ENCODE peak calls at places on chromosomes 7 and 10, in six cellular contexts. U is H9, R is IMR-90, T is mesenchymal stem cell, Y is H1, J is trophoblast cell. L is an unnamed sample. For H3K9me3, the result is how much of the 10 kb centered on the place peaks cover.

GRCh38 chr7:2894118-2894940 is 50.2 kb upstream of the GNA12 start:
- DNase-seq in U (no peak), R (no peak), T (no peak), Y (no peak), J (no peak), L (no peak)

GRCh38 chr10:31650010-31650409 is 278.6 kb downstream of the ARHGAP12 start:
- DNase-seq in U (no peak), R (peak), T (peak), Y (no peak), J (no peak), L (no peak)

GRCh38 chr7:16098585-16099179 is 322.7 kb downstream of the CRPPA start:
- DNase-seq in U (no peak), R (peak), T (peak), Y (no peak), J (no peak), L (no peak)

GRCh38 chr10:19977097-19977521 is 160.9 kb downstream of the PLXDC2 start:
- DNase-seq in U (no peak), R (peak), T (peak), Y (no peak), J (peak), L (no peak)

GRCh38 chr10:102639527-102639926 is 4.8 kb upstream of the TRIM8 start:
- DNase-seq in U (no peak), R (no peak), T (no peak), Y (no peak), J (no peak), L (no peak)

GRCh38 chr10:132232981-132233380 is 46.2 kb downstream of the DPYSL4 start:
- DNase-seq in U (no peak), R (no peak), T (no peak), Y (no peak), J (no peak), L (no peak)

GRCh38 chr7:96778263-96778662 is 68.6 kb upstream of the SEM1 start:
- DNase-seq in U (peak), R (no peak), T (no peak), Y (no peak), J (peak), L (no peak)

GRCh38 chr7:47654672-47655340 is 72.9 kb upstream of the TNS3 start:
- DNase-seq in U (no peak), R (peak), T (no peak), Y (no peak), J (no peak), L (no peak)

GRCh38 chr7:76217942-76218566 is 16.4 kb downstream of the SRRM3 start:
- DNase-seq in U (no peak), R (no peak), T (no peak), Y (no peak), J (no peak), L (no peak)

GRCh38 chr7:128422856-128423255 is 13.1 kb upstream of the IMPDH1 start:
- DNase-seq in U (no peak), R (no peak), T (no peak), Y (no peak), J (no peak), L (no peak)

GRCh38 chr10:114096864-114097263 is 53.2 kb downstream of the ADRB1 start:
- DNase-seq in U (no peak), R (no peak), T (no peak), Y (no peak), J (no peak), L (no peak)

GRCh38 chr10:68007356-68007755 is 67.7 kb downstream of the HERC4 start:
- DNase-seq in U (no peak), R (no peak), T (no peak), Y (no peak), J (peak), L (no peak)

GRCh38 chr7:8434290-8435002 is 1.0 kb downstream of the NXPH1 start:
- DNase-seq in U (peak), R (no peak), T (no peak), Y (peak), J (no peak), L (no peak)

GRCh38 chr7:12093365-12093764 is 117.7 kb upstream of the TMEM106B start:
- DNase-seq in U (no peak), R (no peak), T (no peak), Y (no peak), J (no peak), L (no peak)

GRCh38 chr10:111999205-111999914 is 184.2 kb downstream of the GPAM start:
- DNase-seq in U (peak), R (no peak), T (no peak), Y (no peak), J (no peak), L (peak)

GRCh38 chr10:79982861-79983260 is 34.0 kb upstream of the SFTPD start:
- DNase-seq in U (peak), R (no peak), T (no peak), Y (no peak), J (no peak), L (no peak)

GRCh38 chr7:92246363-92247101 is 758 bp downstream of the ANKIB1 start:
- DNase-seq in U (peak), R (peak), T (peak), Y (no peak), J (peak), L (no peak)

GRCh38 chr7:92761391-92762098 is 74.8 kb downstream of the CDK6 start:
- DNase-seq in U (no peak), R (no peak), T (peak), Y (no peak), J (no peak), L (no peak)

GRCh38 chr7:30612658-30613265 is 18.1 kb downstream of the GARS1 start:
- DNase-seq in U (no peak), R (peak), T (no peak), Y (no peak), J (no peak), L (no peak)

GRCh38 chr7:129843982-129844840 is 108.5 kb downstream of the UBE2H start:
- DNase-seq in U (no peak), R (no peak), T (no peak), Y (no peak), J (no peak), L (no peak)

GRCh38 chr7:22594020-22594419 is 94.0 kb upstream of the STEAP1B start:
- DNase-seq in U (no peak), R (no peak), T (no peak), Y (no peak), J (no peak), L (no peak)

GRCh38 chr10:31642296-31642695 is 286.3 kb downstream of the ARHGAP12 start:
- DNase-seq in U (no peak), R (no peak), T (no peak), Y (no peak), J (no peak), L (no peak)

GRCh38 chr7:129553861-129554530 is 51.7 kb downstream of the SMKR1 start:
- DNase-seq in U (no peak), R (peak), T (no peak), Y (no peak), J (no peak), L (no peak)

GRCh38 chr10:117535045-117535751 is 7.3 kb upstream of the EMX2 start:
- DNase-seq in U (peak), R (no peak), T (no peak), Y (peak), J (no peak), L (no peak)

GRCh38 chr10:112585052-112585451 is 138.0 kb downstream of the VTI1A start:
- DNase-seq in U (no peak), R (peak), T (peak), Y (no peak), J (no peak), L (no peak)

GRCh38 chr7:107836237-107837144 is 33.5 kb upstream of the SLC26A3 start:
- DNase-seq in U (no peak), R (no peak), T (no peak), Y (no peak), J (peak), L (no peak)

DNA sequence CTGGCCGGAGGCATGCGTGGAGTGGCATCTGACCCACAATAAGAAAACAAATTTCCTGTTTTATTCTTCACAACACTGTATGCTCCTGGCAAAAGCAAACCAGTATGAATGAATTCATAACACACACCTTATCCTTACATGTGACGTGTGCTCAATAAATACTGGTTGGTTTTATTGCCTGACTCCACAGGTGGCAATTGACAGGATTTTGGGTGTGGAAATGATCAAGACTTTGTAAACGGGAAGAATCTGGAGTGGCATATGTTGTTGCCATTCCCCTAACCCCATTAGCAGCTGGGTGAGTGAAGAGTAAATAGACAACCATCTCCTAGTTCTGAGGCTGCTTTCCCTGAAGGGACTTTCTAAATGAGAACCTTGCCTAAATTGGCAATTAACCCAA is 215.5 kb upstream of the AOAH start:
- DNase-seq in U (no peak), R (no peak), T (no peak), Y (no peak), J (no peak), L (no peak)
- H3K9me3 ChIP-seq in U (under half), R (under half), T (half or more), Y (under half), J (under half), L (under half)

GRCh38 chr10:73908853-73909611 is 1.9 kb upstream of the PLAU start:
- DNase-seq in U (no peak), R (peak), T (peak), Y (no peak), J (peak), L (no peak)

GRCh38 chr10:73909716-73910115 is 1.2 kb upstream of the PLAU start:
- DNase-seq in U (no peak), R (no peak), T (peak), Y (no peak), J (no peak), L (no peak)

GRCh38 chr10:73910401-73910763 is 550 bp upstream of the PLAU start:
- DNase-seq in U (no peak), R (peak), T (peak), Y (no peak), J (no peak), L (no peak)

GRCh38 chr10:73911553-73912004 is 647 bp downstream of the PLAU start:
- DNase-seq in U (no peak), R (peak), T (peak), Y (no peak), J (no peak), L (peak)

DNA sequence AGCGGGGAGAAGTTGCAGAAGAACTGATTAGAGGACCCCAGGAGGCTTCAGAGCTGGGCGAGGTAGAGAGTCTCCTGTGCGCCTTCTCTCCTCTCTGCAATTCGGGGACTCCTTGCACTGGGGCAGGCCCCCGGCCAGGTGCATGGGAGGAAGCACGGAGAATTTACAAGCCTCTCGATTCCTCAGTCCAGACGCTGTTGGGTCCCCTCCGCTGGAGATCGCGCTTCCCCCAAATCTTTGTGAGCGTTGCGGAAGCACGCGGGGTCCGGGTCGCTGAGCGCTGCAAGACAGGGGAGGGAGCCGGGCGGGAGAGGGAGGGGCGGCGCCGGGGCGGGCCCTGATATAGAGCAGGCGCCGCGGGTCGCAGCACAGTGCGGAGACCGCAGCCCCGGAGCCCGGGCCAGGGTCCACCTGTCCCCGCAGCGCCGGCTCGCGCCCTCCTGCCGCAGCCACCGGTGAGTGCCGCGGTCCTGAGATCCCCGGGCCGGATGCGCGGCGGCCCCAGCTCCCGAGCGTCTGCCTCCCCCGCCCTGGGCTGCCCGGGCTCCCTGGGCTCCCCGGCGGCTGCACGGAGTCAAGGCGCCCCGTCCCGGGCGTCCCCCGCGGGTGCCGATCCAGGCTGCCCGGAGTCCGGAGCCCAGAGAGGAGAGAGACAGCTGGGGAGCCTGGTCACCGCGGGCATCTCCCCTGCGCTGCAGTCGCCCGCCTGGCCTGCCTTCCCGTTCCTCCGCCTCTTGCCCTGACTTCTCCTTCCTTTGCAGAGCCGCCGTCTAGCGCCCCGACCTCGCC is at the start of gene PLAU:
- DNase-seq in U (peak), R (peak), T (peak), Y (peak), J (no peak), L (peak)
- H2BK120ac ChIP-seq in U (no peak), R (peak), T (peak), Y (no peak), J (peak), L (peak)

GRCh38 chr7:14085901-14086300 is 96.4 kb upstream of the ETV1 start:
- DNase-seq in U (no peak), R (no peak), T (peak), Y (no peak), J (no peak), L (no peak)

DNA sequence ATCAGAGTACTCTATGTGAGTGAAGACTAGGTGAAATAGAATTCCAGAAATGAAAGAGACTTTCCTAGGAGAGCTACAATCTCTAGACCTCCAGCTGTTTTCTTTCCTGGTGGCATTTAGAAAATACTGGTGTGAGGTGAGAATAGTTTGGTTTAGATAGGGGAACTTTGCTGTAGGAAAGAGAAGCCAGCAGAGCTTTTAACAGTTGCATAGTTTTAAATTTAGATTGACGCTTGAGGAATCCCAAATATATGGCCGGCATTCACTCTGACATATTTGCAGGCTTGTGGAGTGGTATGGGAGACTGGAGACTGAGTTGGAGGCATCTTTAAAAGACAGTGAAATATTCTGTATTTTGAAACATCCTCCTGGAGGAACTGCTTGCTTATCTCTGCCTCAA is 94.3 kb upstream of the ETV1 start:
- DNase-seq in U (no peak), R (no peak), T (no peak), Y (no peak), J (peak), L (no peak)
- H3K9me3 ChIP-seq in U (under half), R (under half), T (under half), Y (under half), J (under half), L (under half)

GRCh38 chr10:76082232-76082631 is 650.8 kb downstream of the LRMDA start:
- DNase-seq in U (no peak), R (no peak), T (no peak), Y (no peak), J (no peak), L (no peak)
- H2BK120ac ChIP-seq in U (no peak), R (no peak), T (no peak), Y (peak), J (peak), L (no peak)

GRCh38 chr7:126483972-126484371 is 768.8 kb downstream of the GRM8 start:
- DNase-seq in U (no peak), R (no peak), T (no peak), Y (no peak), J (no peak), L (no peak)

GRCh38 chr7:126488043-126488442 is 764.7 kb downstream of the GRM8 start:
- DNase-seq in U (no peak), R (no peak), T (no peak), Y (no peak), J (no peak), L (no peak)

GRCh38 chr7:126485791-126486190 is 767.0 kb downstream of the GRM8 start:
- DNase-seq in U (no peak), R (no peak), T (no peak), Y (no peak), J (no peak), L (no peak)

DNA sequence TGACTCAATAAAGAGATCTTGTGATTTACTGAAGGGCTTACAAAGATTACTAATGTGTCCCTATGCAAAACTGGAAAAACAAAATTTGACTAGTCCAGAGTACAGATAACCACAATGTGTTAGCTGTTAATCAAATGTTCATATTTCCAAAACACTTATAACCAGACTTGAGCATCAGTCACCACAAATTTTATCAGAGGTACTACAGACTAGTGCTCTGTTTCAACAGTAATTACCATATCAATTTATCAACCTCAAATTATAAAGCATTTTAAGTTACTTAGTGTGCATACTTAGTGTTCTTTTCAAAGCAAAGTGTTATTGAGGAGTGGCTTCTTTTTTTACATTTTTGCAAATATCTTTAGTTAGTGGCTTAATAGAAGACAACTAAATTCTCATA is 765.9 kb downstream of the GRM8 start:
- DNase-seq in U (no peak), R (no peak), T (no peak), Y (no peak), J (no peak), L (no peak)
- H3K9me3 ChIP-seq in U (under half), R (under half), T (under half), Y (under half), J (under half), L (under half)

GRCh38 chr7:111954474-111955311 is 251.5 kb downstream of the DOCK4 start:
- DNase-seq in U (no peak), R (no peak), T (peak), Y (no peak), J (no peak), L (no peak)
- H2BK120ac ChIP-seq in U (no peak), R (no peak), T (no peak), Y (no peak), J (no peak), L (no peak)

GRCh38 chr7:158491094-158491493 is 96.5 kb downstream of the PTPRN2 start:
- DNase-seq in U (no peak), R (no peak), T (no peak), Y (no peak), J (no peak), L (no peak)
- H3K9me3 ChIP-seq in U (under half), R (under half), T (under half), Y (under half), J (under half), L (under half)

DNA sequence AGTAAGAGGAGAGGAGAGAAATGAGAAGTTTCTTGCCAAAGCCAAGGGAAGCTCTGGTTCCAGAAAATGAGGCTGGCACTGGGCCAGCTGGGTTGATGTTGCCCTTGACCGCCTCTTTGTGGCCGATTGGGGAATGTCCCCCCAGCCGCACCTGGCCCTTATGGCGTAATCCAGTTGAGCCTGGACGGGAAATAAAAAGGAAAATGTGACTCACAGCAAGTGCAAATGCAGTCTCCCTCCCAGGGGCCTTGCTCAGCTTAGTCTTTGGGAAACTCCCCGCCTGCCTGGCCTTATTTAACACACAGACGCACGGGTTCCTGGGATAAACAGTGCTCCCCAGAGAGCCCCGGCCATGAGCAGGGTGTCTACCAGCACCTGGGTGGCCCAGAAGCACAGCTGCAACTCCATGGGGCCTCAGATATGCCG is 174.8 kb downstream of the KIAA1217 start:
- DNase-seq in U (peak), R (peak), T (peak), Y (peak), J (peak), L (no peak)
- H2BK120ac ChIP-seq in U (no peak), R (peak), T (no peak), Y (no peak), J (peak), L (no peak)

GRCh38 chr7:145875267-145875666 is 241.3 kb upstream of the CNTNAP2 start:
- DNase-seq in U (no peak), R (no peak), T (no peak), Y (no peak), J (no peak), L (no peak)
- H3K9me3 ChIP-seq in U (under half), R (under half), T (under half), Y (under half), J (under half), L (under half)

DNA sequence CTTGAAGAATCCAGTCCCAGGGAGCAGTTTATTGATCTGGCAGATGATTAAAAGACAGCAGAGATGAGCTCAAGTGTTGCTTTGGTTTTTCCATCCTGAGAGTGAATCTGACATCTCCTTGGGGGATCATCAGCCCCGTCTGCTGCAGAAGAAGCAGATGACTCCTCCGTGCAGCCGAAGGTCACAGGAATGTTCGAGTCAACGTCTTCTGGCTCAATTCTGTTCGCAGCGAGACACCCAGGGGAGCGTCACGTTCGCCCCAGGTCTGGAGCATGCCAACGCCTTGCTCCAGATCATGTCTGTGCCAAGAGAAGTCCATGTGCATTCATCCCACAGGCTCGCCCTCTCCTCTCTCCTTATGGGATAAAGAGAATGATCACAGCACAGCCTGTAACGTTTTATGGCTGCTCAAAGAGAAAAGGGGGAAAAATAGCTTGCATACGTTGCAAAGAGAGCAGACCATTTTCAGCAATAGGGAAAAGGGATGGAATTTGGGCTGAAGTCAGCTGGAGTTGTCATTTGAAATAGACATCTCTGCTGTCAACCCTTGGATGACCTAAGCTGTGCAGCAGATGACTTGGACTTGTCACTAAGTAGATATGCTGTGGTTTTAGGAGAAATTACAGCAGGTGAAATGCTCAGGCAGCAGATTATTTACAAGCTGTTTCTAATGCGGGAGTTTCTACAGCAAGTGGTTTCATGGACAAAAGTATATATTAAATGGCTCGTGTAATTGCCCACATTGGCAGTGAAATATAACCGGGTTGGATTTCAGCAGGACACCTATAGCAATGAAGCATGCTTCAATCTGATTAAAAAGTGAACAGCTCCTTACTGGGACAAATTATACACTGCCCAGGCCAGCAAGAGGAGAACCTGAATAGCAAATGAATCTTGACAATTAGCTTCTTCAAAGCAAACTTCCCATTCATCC is 35.5 kb upstream of the LYZL1 start:
- DNase-seq in U (no peak), R (no peak), T (peak), Y (no peak), J (no peak), L (no peak)
- H2BK120ac ChIP-seq in U (no peak), R (no peak), T (peak), Y (no peak), J (peak), L (no peak)